ENCODE peak calls at places on chromosome 20, in nine cellular contexts. H is mesenchymal stem cell, X is lower lobe of right lung, A is endothelial cell of umbilical vein, F is ovary, M is astrocyte, L is AG04450, J is neuronal stem cell, W is PC-3. R is an unnamed sample.

GRCh38 chr20:51800132-51800721 is 2.1 kb downstream of the SALL4 start:
- DNase-seq in H (peak), X (peak), A (peak), F (peak), M (no peak), L (no peak), J (peak), W (peak), R (peak)

GRCh38 chr20:52484438-52484837 is 292.9 kb upstream of the ZFP64 start:
- DNase-seq in H (peak), X (no peak), A (no peak), F (no peak), M (peak), L (peak), J (no peak), W (no peak), R (peak)

GRCh38 chr20:21681219-21681931 is 24.1 kb upstream of the PAX1 start:
- DNase-seq in H (no peak), X (no peak), A (no peak), F (no peak), M (no peak), L (no peak), J (no peak), W (no peak), R (no peak)

GRCh38 chr20:39885975-39886649 is 802.9 kb downstream of the MAFB start:
- DNase-seq in H (peak), X (peak), A (peak), F (peak), M (peak), L (peak), J (peak), W (peak), R (peak)

GRCh38 chr20:17505664-17506517 is 25.3 kb downstream of the BFSP1 start:
- DNase-seq in H (peak), X (peak), A (no peak), F (no peak), M (peak), L (no peak), J (no peak), W (peak), R (peak)

GRCh38 chr20:51586005-51586440 is 43.5 kb upstream of the NFATC2 start:
- DNase-seq in H (peak), X (no peak), A (no peak), F (no peak), M (peak), L (no peak), J (no peak), W (peak), R (peak)

GRCh38 chr20:32462900-32463641 is 104.9 kb downstream of the ASXL1 start:
- DNase-seq in H (peak), X (no peak), A (no peak), F (no peak), M (no peak), L (no peak), J (no peak), W (no peak), R (no peak)

GRCh38 chr20:37386505-37387201 is 40.7 kb downstream of the SRC start:
- DNase-seq in H (no peak), X (peak), A (no peak), F (peak), M (no peak), L (no peak), J (no peak), W (no peak), R (no peak)

GRCh38 chr20:38325905-38326304 is 20.4 kb upstream of the LBP start:
- DNase-seq in H (no peak), X (no peak), A (no peak), F (no peak), M (no peak), L (no peak), J (no peak), W (no peak), R (no peak)

GRCh38 chr20:17679786-17680127 is 2.3 kb downstream of the RRBP1 start:
- DNase-seq in H (no peak), X (no peak), A (peak), F (no peak), M (no peak), L (no peak), J (no peak), W (no peak), R (no peak)

GRCh38 chr20:54477556-54477955 is 2.2 kb downstream of the DOK5 start:
- DNase-seq in H (no peak), X (no peak), A (no peak), F (no peak), M (peak), L (no peak), J (no peak), W (no peak), R (no peak)

GRCh38 chr20:54475334-54476287 is at the start of gene DOK5:
- DNase-seq in H (no peak), X (peak), A (peak), F (no peak), M (peak), L (no peak), J (no peak), W (no peak), R (no peak)

GRCh38 chr20:54476336-54476928 is 1.0 kb downstream of the DOK5 start:
- DNase-seq in H (no peak), X (no peak), A (no peak), F (no peak), M (no peak), L (no peak), J (no peak), W (no peak), R (no peak)

GRCh38 chr20:54479138-54479906 is 3.9 kb downstream of the DOK5 start:
- DNase-seq in H (no peak), X (no peak), A (no peak), F (no peak), M (peak), L (no peak), J (no peak), W (peak), R (no peak)

GRCh38 chr20:54477134-54477533 is 1.7 kb downstream of the DOK5 start:
- DNase-seq in H (no peak), X (no peak), A (no peak), F (no peak), M (no peak), L (no peak), J (no peak), W (no peak), R (no peak)
- H3K4me3 ChIP-seq in H (peak), X (no peak), A (no peak), F (no peak), M (peak), L (peak), J (no peak), W (no peak), R (no peak)

GRCh38 chr20:57610261-57610952 is 9.8 kb downstream of the ZBP1 start:
- DNase-seq in H (no peak), X (peak), A (no peak), F (no peak), M (no peak), L (no peak), J (no peak), W (no peak), R (no peak)
- H3K4me3 ChIP-seq in H (no peak), X (no peak), A (no peak), F (no peak), M (no peak), L (no peak), J (no peak), W (no peak), R (no peak)

GRCh38 chr20:62618622-62619529 is 23.4 kb upstream of the SLCO4A1 start:
- DNase-seq in H (no peak), X (no peak), A (no peak), F (no peak), M (no peak), L (no peak), J (no peak), W (no peak), R (no peak)
- H3K4me3 ChIP-seq in H (no peak), X (no peak), A (no peak), F (no peak), M (no peak), L (no peak), J (no peak), W (no peak), R (no peak)

GRCh38 chr20:62709537-62709905 is 885 bp downstream of the NTSR1 start:
- DNase-seq in H (no peak), X (no peak), A (no peak), F (no peak), M (no peak), L (no peak), J (no peak), W (no peak), R (no peak)
- H3K4me3 ChIP-seq in H (peak), X (no peak), A (no peak), F (no peak), M (no peak), L (no peak), J (no peak), W (peak), R (no peak)

DNA sequence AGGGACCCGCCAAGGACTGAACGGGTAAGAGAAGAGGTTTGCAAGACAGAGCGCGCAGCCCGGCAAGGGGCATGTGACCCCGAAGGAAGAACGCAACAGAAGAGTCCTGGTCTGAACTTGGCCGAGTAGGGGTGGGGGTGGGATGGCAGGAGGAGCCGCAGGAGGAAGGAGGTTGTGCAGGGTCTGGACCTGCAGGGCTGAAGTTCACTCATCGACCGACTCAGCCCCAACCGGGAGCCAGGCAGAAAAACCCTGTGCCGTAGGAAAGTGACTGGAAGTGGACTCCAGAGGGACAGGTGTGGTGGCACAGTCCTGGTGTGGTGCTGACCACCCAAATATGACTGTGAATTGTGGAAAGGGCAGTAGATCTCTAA is 15.2 kb downstream of the ADISSP start:
- DNase-seq in H (no peak), X (no peak), A (no peak), F (no peak), M (no peak), L (no peak), J (no peak), W (no peak), R (no peak)
- H3K4me3 ChIP-seq in H (no peak), X (peak), A (no peak), F (no peak), M (no peak), L (no peak), J (no peak), W (no peak), R (peak)

R was measured in bronchial epithelial cell.